ENCODE peak calls at places on chromosomes 3 and 15, in ten cellular contexts. F is mesothelial cell of epicardium; N is heart left ventricle; O is HFFc6; U is MCF 10A; R is skeletal muscle cell; Q is MV-4-11; S is activated CD4-positive, alpha-beta T cell treated with anti-CD3 and anti-CD28 coated beads, Interleukin-2, amount 50 U/mL, for 24 hours; C is breast epithelium; J is cardiac fibroblast. M is an unnamed sample.

GRCh38 chr3:51621091-51621892 is 49.8 kb upstream of the TEX264 start:
- DNase-seq in F (no peak), N (no peak), O (no peak), U (peak), R (peak), Q (peak), S (no peak), C (no peak), J (peak), M (peak)

GRCh38 chr15:81767076-81767475 is 278.7 kb downstream of the MEX3B start:
- DNase-seq in F (no peak), N (no peak), O (no peak), U (no peak), R (no peak), Q (no peak), S (no peak), C (no peak), J (no peak), M (no peak)

GRCh38 chr15:91311986-91312385 is 211.9 kb downstream of the SV2B start:
- DNase-seq in F (no peak), N (no peak), O (no peak), U (no peak), R (no peak), Q (peak), S (no peak), C (no peak), J (no peak), M (peak)

GRCh38 chr3:129119365-129120100 is 2.1 kb downstream of the RAB43 start:
- DNase-seq in F (no peak), N (no peak), O (no peak), U (peak), R (no peak), Q (no peak), S (no peak), C (no peak), J (no peak), M (peak)

GRCh38 chr15:42584031-42584765 is 8.8 kb downstream of the STARD9 start:
- DNase-seq in F (no peak), N (no peak), O (no peak), U (no peak), R (no peak), Q (no peak), S (no peak), C (no peak), J (peak), M (no peak)

GRCh38 chr3:195762611-195763247 is 42.0 kb downstream of the MUC20 start:
- DNase-seq in F (no peak), N (no peak), O (no peak), U (no peak), R (no peak), Q (no peak), S (no peak), C (peak), J (no peak), M (no peak)

GRCh38 chr15:69578792-69579587 is 126.4 kb downstream of the RPLP1 start:
- DNase-seq in F (no peak), N (no peak), O (no peak), U (peak), R (no peak), Q (no peak), S (no peak), C (peak), J (no peak), M (no peak)

GRCh38 chr3:60366491-60366890 is 884.8 kb downstream of the FHIT start:
- DNase-seq in F (no peak), N (no peak), O (no peak), U (no peak), R (no peak), Q (no peak), S (no peak), C (no peak), J (no peak), M (no peak)

GRCh38 chr3:131174752-131175151 is 148.1 kb downstream of the NEK11 start:
- DNase-seq in F (no peak), N (no peak), O (no peak), U (no peak), R (peak), Q (peak), S (no peak), C (no peak), J (peak), M (peak)